ENCODE peak calls at places on chromosomes 13 and 19, in four cellular contexts. X, T, I and K are unnamed samples.

GRCh38 chr13:37460211-37460610 is 138.4 kb downstream of the POSTN start:
- DNase-seq in I (no peak), T (no peak), X (no peak), K (no peak)

GRCh38 chr13:97262058-97262457 is 39.9 kb downstream of the MBNL2 start:
- DNase-seq in I (no peak), T (no peak), X (no peak), K (no peak)

GRCh38 chr19:29528946-29529645 is 3.3 kb downstream of the VSTM2B start:
- DNase-seq in T (no peak), X (no peak), I (no peak), K (no peak)

GRCh38 chr13:57624565-57625435 is 6.7 kb upstream of the PCDH17 start:
- DNase-seq in I (no peak), T (peak), X (peak), K (peak)

GRCh38 chr19:45474941-45475516 is 7.2 kb downstream of the FOSB start:
- DNase-seq in T (no peak), X (no peak), I (no peak), K (no peak)

GRCh38 chr19:44891016-44891882 is at the start of gene TOMM40:
- DNase-seq in I (no peak), T (peak), X (no peak), K (no peak)

GRCh38 chr19:33303791-33304759 is 1.7 kb upstream of the CEBPA start:
- DNase-seq in I (no peak), T (no peak), X (no peak), K (peak)

GRCh38 chr19:51948979-51949378 is 21.7 kb downstream of the ZNF613 start:
- DNase-seq in I (no peak), X (no peak), T (no peak), K (no peak)

GRCh38 chr19:58544591-58545285 is 874 bp downstream of the TRIM28 start:
- DNase-seq in X (peak), T (no peak), I (no peak), K (peak)

GRCh38 chr19:17255150-17255621 is 9.4 kb downstream of the USHBP1 start:
- DNase-seq in T (peak), I (no peak), X (no peak), K (no peak)

GRCh38 chr19:4144666-4145261 is 8.7 kb upstream of the CREB3L3 start:
- DNase-seq in X (peak), T (no peak), I (no peak), K (no peak)

GRCh38 chr13:113001251-113002140 is 32.5 kb downstream of the MCF2L start:
- DNase-seq in X (no peak), I (no peak), T (peak), K (peak)

GRCh38 chr19:2353159-2353894 is 6.7 kb upstream of the TMPRSS9 start:
- DNase-seq in I (no peak), T (no peak), X (no peak), K (no peak)

DNA sequence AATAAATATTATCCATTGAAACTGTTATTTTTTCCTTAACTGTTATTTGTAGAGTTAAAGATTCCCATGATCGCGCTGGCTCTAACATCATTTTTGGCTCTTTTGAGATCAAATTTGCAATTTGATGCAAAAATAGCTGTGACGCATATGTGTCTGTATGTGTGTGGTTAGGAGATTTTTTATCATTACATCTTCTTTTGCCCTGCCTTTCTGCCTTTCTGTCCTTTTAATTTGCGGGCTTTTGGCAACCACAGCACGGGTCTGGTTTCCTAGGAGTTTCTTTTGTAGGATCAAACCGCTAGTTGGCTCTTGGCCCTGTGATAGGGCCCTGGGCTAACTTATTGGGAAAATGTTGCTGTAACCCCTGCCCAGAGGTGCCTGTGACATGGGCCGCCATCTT is 37.3 kb upstream of the ALOX5AP start:
- DNase-seq in I (no peak), T (no peak), X (no peak), K (no peak)
- TF ChIP-seq FOXK2 in I (no peak), T (no peak), X (no peak), K (no peak)

DNA sequence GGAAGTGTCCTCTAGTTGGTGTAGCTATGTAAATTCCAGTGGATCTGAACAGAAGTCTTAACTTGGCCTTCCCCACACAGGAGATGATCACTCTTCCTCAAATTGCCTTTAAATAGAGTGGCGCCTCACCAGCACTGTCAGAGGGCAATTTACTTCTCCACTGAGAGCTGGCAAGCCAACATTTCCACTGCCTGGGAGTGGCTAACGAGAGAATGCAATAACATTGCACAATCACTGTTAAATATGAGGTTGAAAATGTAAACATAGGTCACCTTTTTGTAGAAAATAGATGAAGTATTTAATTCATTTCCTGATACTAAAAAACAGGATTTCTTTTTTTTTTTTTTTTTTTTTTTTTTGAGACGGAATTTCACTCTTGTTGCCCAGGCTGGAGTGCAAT is 55.4 kb upstream of the UBL3 start:
- DNase-seq in X (no peak), I (no peak), T (peak), K (no peak)
- TF ChIP-seq SP1 in X (no peak), I (no peak), T (no peak), K (no peak)

DNA sequence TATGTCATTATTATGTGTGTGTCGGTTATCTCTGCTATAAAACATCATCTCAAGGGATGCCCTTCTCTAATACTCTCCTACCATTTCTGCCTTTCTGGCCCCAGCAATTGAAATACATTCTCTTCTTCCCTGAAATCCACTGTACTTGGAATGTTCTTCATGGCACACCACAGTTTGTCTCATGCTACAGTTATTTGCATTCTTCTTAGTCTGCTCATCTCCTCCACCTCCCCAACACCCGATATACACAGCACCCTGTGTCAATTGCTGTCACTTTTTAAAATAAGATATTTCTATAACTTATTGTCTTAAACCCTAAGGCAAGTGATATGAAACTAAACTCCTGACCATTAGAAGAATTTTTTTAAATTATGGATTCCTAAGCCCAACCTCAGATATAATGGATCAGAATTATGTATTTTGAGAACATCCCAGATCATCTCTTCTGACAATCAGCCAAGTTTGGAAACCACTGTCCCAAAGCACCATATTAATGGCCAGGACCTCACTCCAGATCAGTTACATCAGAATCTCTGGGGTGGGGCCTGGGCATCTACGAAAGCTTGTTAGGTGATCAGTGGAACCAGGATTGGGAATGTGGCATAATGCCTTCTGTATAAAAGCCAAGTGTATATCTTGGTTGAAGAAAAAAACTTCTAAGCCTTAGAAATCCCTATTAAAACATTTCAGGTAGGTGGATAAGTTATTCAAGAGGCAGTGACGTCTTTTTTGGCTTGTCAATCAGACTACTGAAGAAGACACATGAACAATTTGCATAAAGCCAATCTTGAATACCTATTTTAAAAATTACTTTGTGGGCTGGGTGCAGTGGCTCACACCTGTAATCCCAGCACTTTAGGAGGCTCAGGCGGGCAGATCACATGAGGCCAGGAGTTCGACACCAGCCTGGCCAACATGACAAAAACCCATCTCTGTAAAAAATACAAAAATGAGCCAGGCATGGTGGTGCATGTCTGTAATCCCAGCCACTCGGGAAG is 30.0 kb upstream of the KBTBD7 start:
- DNase-seq in I (no peak), X (no peak), T (no peak), K (no peak)
- TF ChIP-seq FOXK2 in I (no peak), X (no peak), T (no peak), K (no peak)

DNA sequence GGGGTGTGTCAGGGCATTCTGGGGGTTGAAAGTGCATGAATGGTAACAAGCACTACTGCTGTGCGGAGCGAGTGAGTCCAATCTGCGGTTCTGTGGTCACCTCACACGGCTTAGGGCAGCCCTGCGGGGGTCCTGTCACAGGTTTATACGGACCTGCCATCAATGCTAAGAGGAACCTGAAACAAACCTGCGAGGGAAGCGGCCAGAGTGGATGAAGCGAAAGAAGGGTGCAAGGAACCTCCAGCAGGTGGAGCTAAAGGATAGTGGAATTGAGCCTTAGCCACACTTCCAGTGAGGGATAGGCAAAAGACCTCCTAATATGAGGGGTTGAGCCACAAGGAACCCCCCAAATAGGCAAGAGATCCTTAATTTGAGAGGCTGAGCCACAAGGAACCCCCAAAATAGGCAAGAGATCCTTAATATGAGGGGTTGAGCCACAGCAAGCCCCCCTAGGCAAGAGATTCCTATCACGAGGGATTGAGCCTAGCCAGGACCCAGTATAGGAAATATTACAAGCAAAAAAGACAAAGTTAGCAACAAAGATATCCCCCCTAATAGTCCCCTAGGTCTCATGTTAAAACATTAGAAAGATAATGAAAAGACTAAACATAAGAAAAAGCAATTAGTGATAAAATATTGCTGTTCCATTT is 6.3 kb upstream of the ZNF69 start:
- DNase-seq in T (peak), X (peak), I (peak), K (peak)
- TF ChIP-seq SP1 in T (no peak), X (no peak), I (no peak), K (no peak)